ENCODE peak calls at places on chromosomes 13 and 19, in seven cellular contexts. L, O, C, X, E, P and F are unnamed samples.

GRCh38 chr13:80115616-80116015 is 225.3 kb downstream of the SPRY2 start:
- DNase-seq in C (no peak), O (no peak), X (no peak), L (no peak), P (no peak), E (no peak), F (no peak)

GRCh38 chr13:83372786-83373185 is 509.5 kb downstream of the SLITRK1 start:
- DNase-seq in C (no peak), O (no peak), P (no peak), E (no peak), L (no peak), X (no peak), F (no peak)

GRCh38 chr13:29550589-29550988 is 44.9 kb downstream of the SLC7A1 start:
- DNase-seq in O (no peak), X (no peak), C (no peak), L (no peak), E (no peak), P (no peak), F (no peak)

GRCh38 chr13:35712907-35713685 is 236.6 kb upstream of the MAB21L1 start:
- DNase-seq in O (peak), X (no peak), L (no peak), P (no peak), E (no peak), C (peak), F (no peak)

GRCh38 chr19:32976223-32976805 is 4.3 kb downstream of the FAAP24 start:
- DNase-seq in C (peak), L (peak), X (peak), E (peak), O (peak), P (no peak), F (no peak)

GRCh38 chr19:9945319-9945966 is 9.1 kb upstream of the OLFM2 start:
- DNase-seq in P (peak), L (peak), X (peak), O (peak), E (peak), C (no peak), F (peak)

GRCh38 chr13:48501705-48502104 is 31.2 kb downstream of the RCBTB2 start:
- DNase-seq in L (no peak), X (no peak), C (no peak), E (no peak), O (no peak), P (no peak), F (no peak)

GRCh38 chr13:31951215-31951678 is 80.3 kb upstream of the FRY start:
- DNase-seq in L (no peak), E (peak), C (peak), O (no peak), X (no peak), P (no peak), F (peak)

GRCh38 chr13:40109324-40109958 is 454.0 kb downstream of the COG6 start:
- DNase-seq in L (no peak), X (no peak), C (peak), E (no peak), O (no peak), P (no peak), F (peak)

GRCh38 chr13:102972191-102972590 is 94.0 kb downstream of the SLC10A2 start:
- DNase-seq in P (no peak), E (no peak), C (no peak), X (no peak), L (no peak), O (no peak), F (no peak)

GRCh38 chr13:60655268-60655667 is 258.2 kb downstream of the TDRD3 start:
- DNase-seq in X (no peak), P (no peak), O (no peak), C (no peak), E (no peak), L (no peak), F (no peak)

GRCh38 chr19:1935484-1936208 is 5.3 kb upstream of the CSNK1G2 start:
- DNase-seq in P (no peak), C (peak), X (no peak), O (peak), L (no peak), E (no peak), F (no peak)

GRCh38 chr13:26025196-26025595 is 26.6 kb downstream of the SHISA2 start:
- DNase-seq in X (no peak), E (no peak), C (no peak), P (no peak), L (no peak), O (peak), F (no peak)

GRCh38 chr13:94173312-94173854 is 306.1 kb downstream of the DCT start:
- DNase-seq in E (no peak), O (no peak), P (no peak), X (no peak), L (no peak), C (no peak), F (no peak)

GRCh38 chr19:46924874-46925547 is 64.2 kb downstream of the ARHGAP35 start:
- DNase-seq in P (no peak), L (peak), X (no peak), C (peak), O (no peak), E (peak), F (no peak)

GRCh38 chr13:97333983-97334382 is 100.0 kb upstream of the RAP2A start:
- DNase-seq in X (no peak), L (no peak), O (no peak), E (no peak), C (no peak), P (no peak), F (no peak)

GRCh38 chr13:32538234-32538620 is 368 bp downstream of the N4BP2L2 start:
- DNase-seq in P (no peak), L (no peak), X (peak), E (no peak), O (no peak), C (peak), F (peak)

GRCh38 chr19:50565984-50566903 is 2.0 kb downstream of the LRRC4B start:
- DNase-seq in L (no peak), X (peak), O (peak), P (no peak), E (no peak), C (no peak), F (no peak)

GRCh38 chr13:114132419-114133121 is at the start of gene RASA3:
- DNase-seq in E (peak), P (no peak), X (peak), C (peak), L (peak), O (peak), F (peak)

GRCh38 chr19:51594774-51595109 is 23.7 kb downstream of the ZNF175 start:
- DNase-seq in P (no peak), C (no peak), X (no peak), O (no peak), E (no peak), L (no peak), F (no peak)
- H3K27ac ChIP-seq in P (no peak), C (no peak), X (no peak), O (no peak), E (no peak), L (no peak), F (peak)

DNA sequence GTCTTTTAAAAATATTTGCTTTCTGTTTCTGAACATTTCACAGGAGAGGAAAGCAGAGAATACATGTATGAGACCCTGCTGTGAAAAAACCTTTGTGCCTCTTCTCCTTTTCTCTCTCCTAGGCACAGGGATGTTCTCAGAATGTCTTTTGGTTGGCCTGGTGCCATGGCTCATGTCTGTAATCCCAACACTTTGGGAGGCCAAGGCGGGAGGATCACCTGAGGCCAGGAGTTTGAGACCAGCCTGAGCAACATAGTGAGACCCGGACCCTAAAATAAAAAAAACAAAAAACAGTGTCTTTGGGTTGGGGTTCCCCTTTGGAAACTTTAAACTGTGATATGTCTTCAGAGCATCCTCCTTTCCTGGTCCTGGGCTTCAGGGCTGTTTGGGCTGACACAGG is 1.5 kb downstream of the ZNF627 start:
- DNase-seq in O (no peak), P (no peak), E (no peak), C (no peak), L (no peak), X (no peak), F (no peak)
- H3K4me3 ChIP-seq in O (peak), P (no peak), E (no peak), C (peak), L (no peak), X (peak), F (no peak)

DNA sequence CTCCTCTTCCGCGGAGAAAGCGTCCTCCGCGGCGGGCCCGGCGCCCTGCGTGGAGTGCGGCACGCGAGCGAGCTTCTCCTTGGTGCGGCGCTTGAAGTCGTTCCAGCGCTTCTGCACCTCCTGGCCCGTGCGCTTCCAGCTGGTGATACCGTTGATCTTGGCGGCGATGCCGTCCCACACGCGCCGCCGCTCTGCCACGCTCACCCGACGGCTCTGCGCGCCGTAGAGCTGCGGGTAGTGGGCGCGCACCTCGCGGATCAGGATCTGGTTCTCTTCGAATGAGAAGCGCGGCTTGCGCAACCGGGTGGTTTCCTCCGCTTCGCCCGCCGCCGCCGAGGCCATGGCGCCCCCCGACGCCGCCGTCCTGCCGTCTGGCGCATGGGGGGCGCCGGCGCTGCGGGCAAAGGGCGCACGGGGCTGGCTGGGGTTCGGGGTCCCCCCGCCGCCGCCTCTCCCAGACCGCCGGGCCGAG is 945 bp downstream of the MYPOP start:
- DNase-seq in E (peak), C (no peak), X (peak), O (peak), L (no peak), P (no peak), F (no peak)
- H3K27ac ChIP-seq in E (no peak), C (no peak), X (no peak), O (no peak), L (peak), P (no peak), F (peak)

GRCh38 chr13:110853235-110853721 is 61.6 kb downstream of the ANKRD10 start:
- DNase-seq in O (peak), E (no peak), L (no peak), C (no peak), P (no peak), X (peak), F (no peak)

GRCh38 chr13:110860986-110861385 is 53.9 kb downstream of the ANKRD10 start:
- DNase-seq in E (no peak), L (no peak), O (no peak), X (no peak), C (no peak), P (no peak), F (no peak)

GRCh38 chr13:110854866-110855265 is 60.0 kb downstream of the ANKRD10 start:
- DNase-seq in X (no peak), O (no peak), C (no peak), P (no peak), E (no peak), L (no peak), F (no peak)

GRCh38 chr13:110855363-110855762 is 59.5 kb downstream of the ANKRD10 start:
- DNase-seq in C (no peak), X (no peak), E (no peak), O (no peak), L (no peak), P (no peak), F (no peak)

GRCh38 chr13:110856941-110857835 is 57.7 kb downstream of the ANKRD10 start:
- DNase-seq in X (no peak), E (no peak), O (no peak), L (no peak), P (no peak), C (no peak), F (no peak)
- H3K4me3 ChIP-seq in X (no peak), E (no peak), O (no peak), L (no peak), P (no peak), C (no peak), F (no peak)

GRCh38 chr13:49607761-49608160 is 20.5 kb upstream of the ARL11 start:
- DNase-seq in X (no peak), C (no peak), E (no peak), O (no peak), P (no peak), L (no peak), F (no peak)

GRCh38 chr13:49604570-49604969 is 19.2 kb upstream of the RCBTB1 start:
- DNase-seq in C (no peak), O (no peak), X (no peak), E (no peak), P (no peak), L (no peak), F (no peak)

GRCh38 chr13:49610176-49610575 is 18.1 kb upstream of the ARL11 start:
- DNase-seq in L (no peak), X (no peak), C (no peak), P (no peak), E (no peak), O (no peak), F (no peak)

GRCh38 chr13:49608932-49609331 is 19.4 kb upstream of the ARL11 start:
- DNase-seq in C (no peak), L (no peak), O (no peak), P (no peak), E (no peak), X (no peak), F (no peak)

GRCh38 chr13:49606747-49607648 is 21.3 kb upstream of the ARL11 start:
- DNase-seq in X (peak), C (peak), L (peak), P (peak), O (peak), E (peak), F (peak)
- H3K27ac ChIP-seq in X (no peak), C (no peak), L (no peak), P (no peak), O (no peak), E (no peak), F (peak)

GRCh38 chr19:14943601-14944000 is 2.3 kb downstream of the OR7C2 start:
- DNase-seq in O (no peak), P (no peak), C (peak), E (no peak), X (no peak), L (no peak), F (no peak)

GRCh38 chr19:14944456-14944855 is 3.2 kb downstream of the OR7C2 start:
- DNase-seq in P (no peak), E (no peak), X (no peak), O (no peak), L (no peak), C (no peak), F (no peak)

GRCh38 chr19:14941189-14941588 is at the start of gene OR7C2:
- DNase-seq in L (no peak), E (no peak), C (no peak), O (no peak), X (no peak), P (no peak), F (no peak)

GRCh38 chr19:14940266-14940665 is 1.0 kb upstream of the OR7C2 start:
- DNase-seq in X (no peak), E (no peak), P (no peak), O (no peak), C (no peak), L (no peak), F (no peak)
- H3K4me3 ChIP-seq in X (no peak), E (no peak), P (no peak), O (no peak), C (no peak), L (no peak), F (no peak)

DNA sequence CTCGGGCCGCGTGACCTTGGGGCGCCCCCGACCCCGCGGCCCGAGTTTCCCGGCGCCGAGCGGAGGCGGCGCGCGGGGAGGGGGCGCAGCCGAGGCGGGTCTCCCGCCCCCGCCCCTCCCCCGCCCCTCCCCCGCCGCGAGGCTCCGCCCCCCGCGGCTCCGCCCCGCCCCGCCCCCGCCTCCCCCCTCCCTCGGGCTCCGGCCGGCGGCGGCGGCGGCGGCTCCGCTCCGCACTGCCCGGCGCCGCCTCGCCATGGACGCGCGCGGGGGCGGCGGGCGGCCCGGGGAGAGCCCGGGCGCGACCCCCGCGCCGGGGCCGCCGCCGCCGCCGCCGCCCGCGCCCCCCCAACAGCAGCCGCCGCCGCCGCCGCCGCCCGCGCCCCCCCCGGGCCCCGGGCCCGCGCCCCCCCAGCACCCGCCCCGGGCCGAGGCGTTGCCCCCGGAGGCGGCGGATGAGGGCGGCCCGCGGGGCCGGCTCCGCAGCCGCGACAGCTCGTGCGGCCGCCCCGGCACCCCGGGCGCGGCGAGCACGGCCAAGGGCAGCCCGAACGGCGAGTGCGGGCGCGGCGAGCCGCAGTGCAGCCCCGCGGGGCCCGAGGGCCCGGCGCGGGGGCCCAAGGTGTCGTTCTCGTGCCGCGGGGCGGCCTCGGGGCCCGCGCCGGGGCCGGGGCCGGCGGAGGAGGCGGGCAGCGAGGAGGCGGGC is at the start of gene HCN2:
- DNase-seq in P (no peak), X (no peak), O (no peak), L (no peak), E (no peak), C (no peak), F (no peak)
- H3K27ac ChIP-seq in P (no peak), X (no peak), O (no peak), L (no peak), E (no peak), C (no peak), F (no peak)

DNA sequence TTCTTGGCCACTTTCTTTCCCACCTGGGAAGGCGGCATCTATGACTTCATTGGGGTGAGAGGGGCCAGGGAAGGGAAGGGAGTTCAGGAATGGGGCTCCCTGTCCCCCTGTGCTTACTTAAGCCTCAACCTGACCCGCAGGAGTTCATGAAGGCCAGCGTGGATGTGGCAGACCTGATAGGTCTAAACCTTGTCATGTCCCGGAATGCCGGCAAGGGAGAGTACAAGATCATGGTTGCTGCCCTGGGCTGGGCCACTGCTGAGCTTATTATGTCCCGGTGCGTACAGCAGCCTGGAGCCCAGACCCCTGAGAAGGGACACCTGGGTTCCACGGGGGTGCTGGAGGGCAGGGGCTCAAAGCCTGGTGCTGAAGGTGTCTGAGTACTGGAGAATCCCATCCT is 1.1 kb downstream of the TMEM147 start:
- DNase-seq in O (no peak), X (no peak), C (no peak), P (no peak), E (no peak), L (no peak), F (no peak)
- H3K4me3 ChIP-seq in O (peak), X (peak), C (peak), P (peak), E (peak), L (no peak), F (peak)

GRCh38 chr13:50805805-50806204 is 37.7 kb downstream of the DLEU7 start:
- DNase-seq in X (peak), E (no peak), C (no peak), P (no peak), O (peak), L (no peak), F (no peak)

GRCh38 chr13:50812242-50812641 is 31.2 kb downstream of the DLEU7 start:
- DNase-seq in P (no peak), L (no peak), X (no peak), O (no peak), E (no peak), C (no peak), F (no peak)

GRCh38 chr13:50809133-50810090 is 34.1 kb downstream of the DLEU7 start:
- DNase-seq in L (peak), X (no peak), P (no peak), O (no peak), E (no peak), C (no peak), F (no peak)

GRCh38 chr13:50810468-50810867 is 33.0 kb downstream of the DLEU7 start:
- DNase-seq in C (no peak), X (no peak), L (no peak), P (no peak), E (no peak), O (no peak), F (no peak)

GRCh38 chr13:50810998-50811397 is 32.5 kb downstream of the DLEU7 start:
- DNase-seq in C (no peak), P (no peak), O (no peak), E (no peak), X (no peak), L (no peak), F (no peak)
- H3K27ac ChIP-seq in C (no peak), P (no peak), O (no peak), E (no peak), X (no peak), L (no peak), F (no peak)

DNA sequence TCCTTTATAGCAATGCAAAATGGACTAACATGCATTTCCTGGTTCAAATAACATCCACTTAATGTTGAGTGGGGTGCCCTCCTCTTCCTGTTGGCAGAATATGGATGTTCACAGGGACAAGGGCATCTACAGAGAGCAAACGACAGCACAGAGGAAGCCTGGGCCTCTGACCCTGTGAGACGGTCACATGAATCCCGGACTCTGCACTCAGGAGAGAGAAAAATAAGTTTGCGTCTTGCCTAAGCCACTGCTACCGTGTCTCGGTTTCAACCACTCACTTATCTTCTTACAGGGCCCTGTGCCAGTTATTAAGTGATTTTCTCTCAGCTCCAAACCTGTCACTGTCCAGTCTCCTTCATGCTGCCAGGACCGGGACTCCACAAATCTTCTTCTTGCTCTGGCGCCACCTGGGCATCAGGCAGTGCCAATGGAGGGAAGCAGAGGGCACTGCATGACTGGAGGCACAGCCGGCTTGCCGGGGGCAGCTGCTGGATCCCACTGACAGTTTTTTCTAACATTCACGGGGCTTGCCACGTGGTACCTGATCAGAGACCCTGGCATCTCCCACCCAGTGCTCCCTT is 11.8 kb downstream of the LIG1 start:
- DNase-seq in C (no peak), E (no peak), L (no peak), P (no peak), X (no peak), O (no peak), F (no peak)
- H3K4me3 ChIP-seq in C (no peak), E (no peak), L (no peak), P (no peak), X (no peak), O (no peak), F (no peak)